ENCODE peak calls at places on chromosomes 11 and 22, in four cellular contexts. H is pancreas, Y is cardiac muscle cell, M is right lobe of liver. G is an unnamed sample.

GRCh38 chr11:79304599-79305212 is 136.1 kb downstream of the TENM4 start:
- DNase-seq in H (no peak), Y (no peak), M (no peak), G (no peak)

GRCh38 chr11:88188251-88189030 is 13.2 kb upstream of the RAB38 start:
- DNase-seq in H (no peak), Y (peak; percentile 58), M (no peak), G (no peak)

GRCh38 chr11:100849009-100849913 is 162.2 kb downstream of the ARHGAP42 start:
- DNase-seq in H (no peak), Y (peak; percentile 81), M (no peak), G (no peak)

GRCh38 chr22:43867839-43868652 is 5.7 kb upstream of the SULT4A1 start:
- DNase-seq in H (peak; percentile 38), Y (peak; percentile 67), M (peak; percentile 64), G (peak; percentile 69)

GRCh38 chr22:42284643-42285181 is 14.3 kb upstream of the TCF20 start:
- DNase-seq in H (no peak), Y (no peak), M (no peak), G (peak; percentile 46)

GRCh38 chr11:67351275-67352005 is 1.9 kb downstream of the POLD4 start:
- DNase-seq in H (peak; percentile 57), Y (peak; percentile 86), M (no peak), G (peak; percentile 77)

GRCh38 chr11:119496997-119497396 is 74.0 kb upstream of the THY1 start:
- DNase-seq in H (no peak), Y (no peak), M (no peak), G (no peak)

GRCh38 chr11:110287537-110287936 is 8.9 kb downstream of the RDX start:
- DNase-seq in H (no peak), Y (no peak), M (no peak), G (no peak)

GRCh38 chr22:39596601-39597000 is 26.0 kb downstream of the CACNA1I start:
- DNase-seq in H (no peak), Y (no peak), M (no peak), G (no peak)

GRCh38 chr11:72573380-72573949 is 100.8 kb downstream of the PDE2A start:
- DNase-seq in H (no peak), Y (peak; percentile 43), M (peak; percentile 41), G (no peak)

GRCh38 chr11:124801014-124801413 is 808 bp upstream of the MSANTD2 start:
- DNase-seq in H (no peak), Y (peak; percentile 62), M (no peak), G (no peak)

GRCh38 chr22:32905400-32905799 is 103.9 kb downstream of the TIMP3 start:
- DNase-seq in H (no peak), Y (no peak), M (no peak), G (no peak)

GRCh38 chr11:128684582-128685382 is 9.1 kb upstream of the FLI1 start:
- DNase-seq in H (no peak), Y (no peak), M (no peak), G (peak; percentile 51)

GRCh38 chr11:64401775-64402174 is 42.8 kb downstream of the RPS6KA4 start:
- DNase-seq in H (no peak), Y (no peak), M (no peak), G (no peak)

GRCh38 chr22:22591348-22592299 is 32.6 kb upstream of the PRAME start:
- DNase-seq in H (no peak), Y (peak; percentile 4), M (no peak), G (no peak)

GRCh38 chr11:69598147-69598546 is 42.8 kb upstream of the CCND1 start:
- DNase-seq in H (no peak), Y (no peak), M (no peak), G (no peak)

GRCh38 chr11:100949443-100949842 is 180.2 kb downstream of the PGR start:
- DNase-seq in H (no peak), Y (no peak), M (no peak), G (no peak)

GRCh38 chr11:96050435-96051182 is 126.7 kb upstream of the MTMR2 start:
- DNase-seq in H (no peak), Y (peak; percentile 94), M (no peak), G (no peak)

GRCh38 chr11:63847363-63847762 is 8.5 kb downstream of the MARK2 start:
- DNase-seq in H (peak; percentile 86), Y (no peak), M (no peak), G (no peak)

DNA sequence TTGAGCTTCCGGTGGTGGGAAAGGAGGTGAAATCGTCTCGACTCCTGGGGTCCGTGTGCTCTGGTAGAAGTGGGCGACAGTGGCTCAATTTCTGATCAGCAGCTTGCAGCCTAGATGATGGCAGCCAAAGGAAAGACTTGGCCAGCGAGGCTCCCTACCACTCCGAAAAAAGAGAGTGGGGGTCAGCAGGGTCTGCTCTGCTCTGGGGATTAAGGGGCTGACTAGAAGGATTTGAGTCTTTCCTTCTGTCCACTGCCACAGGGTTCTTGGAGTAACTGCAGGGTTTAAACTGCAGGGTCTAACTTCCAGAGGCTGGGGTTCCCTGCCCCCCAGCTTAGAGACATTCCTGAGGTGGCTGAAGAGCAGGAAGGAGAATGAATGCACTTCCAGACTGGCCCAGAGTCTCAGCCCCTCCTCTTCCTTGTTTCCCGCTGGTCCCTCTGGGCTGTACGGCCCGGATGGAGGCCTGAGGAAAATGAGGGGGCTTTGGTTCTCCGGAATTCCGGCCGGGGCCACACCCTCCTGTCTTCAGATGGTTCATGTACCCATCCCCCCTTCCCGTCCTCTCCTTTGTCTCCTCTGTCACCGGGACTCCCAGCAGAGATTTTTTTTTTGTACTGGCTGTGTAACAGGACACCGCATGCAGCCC is 907 bp downstream of the SERPINH1 start:
- DNase-seq in H (no peak), Y (peak; percentile 76), M (no peak), G (no peak)
- H3K4me1 ChIP-seq in H (peaks cover 5% of the 10 kb centered on the region), Y (peaks cover 45% of the 10 kb centered on the region), M (peaks cover 27% of the 10 kb centered on the region), G (peaks cover 86% of the 10 kb centered on the region)

GRCh38 chr11:6657346-6657745 is 1.7 kb upstream of the DCHS1 start:
- DNase-seq in H (no peak), Y (no peak), M (no peak), G (no peak)
- H3K27me3 ChIP-seq in H (no peaks in the 10 kb centered on the region), Y (no peaks in the 10 kb centered on the region), M (no peaks in the 10 kb centered on the region), G (no peaks in the 10 kb centered on the region)

GRCh38 chr22:48719978-48720661 is 1107.6 kb downstream of the BRD1 start:
- DNase-seq in H (no peak), Y (no peak), M (no peak), G (no peak)
- TF ChIP-seq CTCF in H (no peak), Y (no peak), M (no peak), G (no peak)

GRCh38 chr11:57644748-57645715 is 4.7 kb downstream of the YPEL4 start:
- DNase-seq in H (peak; percentile 79), Y (peak; percentile 81), M (peak; percentile 84), G (peak; percentile 84)

GRCh38 chr11:57646221-57646620 is 3.5 kb downstream of the YPEL4 start:
- DNase-seq in H (no peak), Y (peak; percentile 11), M (no peak), G (peak; percentile 65)

GRCh38 chr11:57647368-57647767 is 2.3 kb downstream of the YPEL4 start:
- DNase-seq in H (no peak), Y (peak; percentile 27), M (no peak), G (no peak)

GRCh38 chr11:57646756-57647303 is 2.9 kb downstream of the YPEL4 start:
- DNase-seq in H (no peak), Y (peak; percentile 15), M (no peak), G (no peak)

GRCh38 chr11:57645716-57646085 is 4.0 kb downstream of the YPEL4 start:
- DNase-seq in H (no peak), Y (no peak), M (no peak), G (no peak)
- H3K4me1 ChIP-seq in H (peaks cover 4% of the 10 kb centered on the region), Y (peaks cover 75% of the 10 kb centered on the region), M (peaks cover 22% of the 10 kb centered on the region), G (peaks cover 71% of the 10 kb centered on the region)

GRCh38 chr22:36724836-36725235 is 21.3 kb upstream of the CACNG2 start:
- DNase-seq in H (no peak), Y (no peak), M (no peak), G (no peak)
- H3K27me3 ChIP-seq in H (no peaks in the 10 kb centered on the region), Y (peaks cover 9% of the 10 kb centered on the region), M (no peaks in the 10 kb centered on the region), G (peaks cover 35% of the 10 kb centered on the region)

GRCh38 chr11:31160504-31161422 is 208.8 kb downstream of the DCDC1 start:
- DNase-seq in H (no peak), Y (no peak), M (no peak), G (no peak)
- TF ChIP-seq CTCF in H (no peak), Y (peak; percentile 26), M (peak; percentile 7), G (peak; percentile 29)

GRCh38 chr22:46593211-46593676 is 26.9 kb upstream of the GRAMD4 start:
- DNase-seq in H (peak; percentile 55), Y (no peak), M (peak; percentile 49), G (peak; percentile 80)
- H3K4me1 ChIP-seq in H (peaks cover 22% of the 10 kb centered on the region), Y (peaks cover 46% of the 10 kb centered on the region), M (no peaks in the 10 kb centered on the region), G (peaks cover 49% of the 10 kb centered on the region)

G was measured in lower lobe of right lung.